ENCODE peak calls at places on chromosomes 16 and 17, in four cellular contexts. L is K562, K is HepG2, V is HCT116. Z is an unnamed sample.

GRCh38 chr16:60346256-60346655 is 1612.1 kb upstream of the GOT2 start:
- DNase-seq in K (no peak), V (no peak), L (no peak), Z (no peak)

GRCh38 chr16:23432176-23433128 is 20.5 kb downstream of the COG7 start:
- DNase-seq in L (no peak), K (peak; percentile 46), V (no peak), Z (no peak)

GRCh38 chr17:79082311-79083190 is 7.9 kb downstream of the ENGASE start:
- DNase-seq in K (peak; percentile 27), V (peak; percentile 22), L (peak; percentile 79), Z (no peak)

GRCh38 chr17:519450-520212 is 167.0 kb upstream of the RPH3AL start:
- DNase-seq in V (no peak), K (no peak), L (no peak), Z (no peak)

GRCh38 chr17:69485126-69485724 is 70.7 kb downstream of the MAP2K6 start:
- DNase-seq in L (no peak), V (no peak), K (no peak), Z (no peak)

GRCh38 chr16:15849209-15849981 is 7.4 kb downstream of the MYH11 start:
- DNase-seq in V (no peak), L (no peak), K (peak; percentile 30), Z (peak; percentile 27)

GRCh38 chr17:68777243-68777855 is 176.2 kb upstream of the FAM20A start:
- DNase-seq in L (peak; percentile 27), K (peak; percentile 88), V (peak; percentile 51), Z (peak; percentile 48)

GRCh38 chr17:1054656-1055055 is 57.7 kb downstream of the TIMM22 start:
- DNase-seq in L (no peak), K (no peak), V (no peak), Z (no peak)

DNA sequence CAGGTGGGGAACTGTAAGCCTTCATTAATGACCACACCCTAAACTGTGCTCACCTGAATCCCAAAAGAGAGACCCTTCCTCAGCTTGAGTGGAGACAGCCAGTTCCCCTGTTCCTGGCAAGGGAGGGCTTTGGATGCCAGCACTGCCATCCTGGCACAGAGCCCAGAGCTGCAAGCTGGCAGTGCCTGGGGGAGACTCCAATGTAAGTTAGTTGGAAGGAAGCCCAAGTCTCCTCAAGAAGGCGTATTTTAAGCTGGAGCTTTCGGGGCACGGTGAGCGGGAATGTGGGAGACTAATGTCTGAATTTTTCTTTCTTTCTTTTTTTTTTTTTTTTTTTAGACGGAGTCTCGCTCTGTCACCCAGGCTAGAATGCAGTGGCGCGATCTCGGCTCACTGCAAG is 4.7 kb downstream of the CDC42EP4 start:
- DNase-seq in L (no peak), K (no peak), V (no peak), Z (no peak)
- TF ChIP-seq TCF7L2 in L (no peak), K (no peak), V (no peak), Z (no peak)

DNA sequence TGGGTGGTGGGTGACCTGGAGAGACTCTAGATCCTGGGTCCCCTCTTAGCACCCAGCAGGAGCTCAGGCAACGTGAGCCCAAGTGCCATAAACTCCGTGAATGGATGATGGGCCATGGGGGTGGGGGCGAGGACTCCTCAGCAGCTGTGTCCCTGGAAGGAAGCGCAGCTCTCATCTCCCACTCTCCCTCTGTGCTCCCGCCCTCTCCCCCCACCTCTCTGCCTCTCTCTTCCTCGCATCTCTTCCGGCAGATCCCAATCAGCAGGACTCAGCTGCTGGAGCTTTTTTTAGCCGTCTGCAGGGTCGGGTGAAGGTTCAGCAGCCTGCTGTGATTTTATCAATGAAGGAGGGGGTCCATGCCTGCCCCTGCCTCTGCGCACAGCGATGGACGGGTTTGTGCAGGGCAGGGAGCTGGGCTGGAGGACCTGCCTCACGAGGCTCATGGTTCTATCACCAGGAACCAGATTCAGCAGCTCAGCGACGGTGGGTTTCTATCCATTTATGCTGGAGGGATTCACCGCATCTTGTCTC is 8.3 kb downstream of the CCR7 start:
- DNase-seq in L (peak; percentile 59), K (no peak), V (no peak), Z (no peak)
- TF ChIP-seq TCF7L2 in L (no peak), K (no peak), V (no peak), Z (no peak)

DNA sequence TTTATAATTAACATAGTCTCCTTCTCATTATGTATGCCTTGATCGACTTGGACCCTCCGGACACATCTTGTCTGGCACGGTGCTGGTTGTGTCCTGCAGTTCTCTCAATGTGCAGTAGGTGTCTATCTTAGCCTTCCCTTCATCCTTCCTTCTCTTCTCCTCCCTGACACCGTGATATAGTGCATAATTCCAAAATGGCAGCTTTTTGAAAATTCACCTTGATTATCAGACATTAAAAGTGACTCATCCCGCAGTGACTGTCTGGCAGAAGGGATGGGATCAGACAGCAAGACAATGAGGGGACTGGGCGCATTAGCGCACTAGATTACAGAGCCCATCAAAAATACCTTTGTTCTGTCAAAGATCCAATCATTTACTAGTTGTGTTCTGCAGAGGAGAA is 70.0 kb upstream of the PMFBP1 start:
- DNase-seq in L (peak; percentile 40), K (peak; percentile 52), V (peak; percentile 39), Z (peak; percentile 7)
- TF ChIP-seq TCF7L2 in L (no peak), K (no peak), V (no peak), Z (no peak)

GRCh38 chr17:53548252-53548651 is 274.5 kb upstream of the KIF2B start:
- DNase-seq in V (no peak), K (no peak), L (no peak), Z (no peak)

GRCh38 chr17:53538129-53538617 is 284.6 kb upstream of the KIF2B start:
- DNase-seq in V (no peak), K (no peak), L (no peak), Z (no peak)

DNA sequence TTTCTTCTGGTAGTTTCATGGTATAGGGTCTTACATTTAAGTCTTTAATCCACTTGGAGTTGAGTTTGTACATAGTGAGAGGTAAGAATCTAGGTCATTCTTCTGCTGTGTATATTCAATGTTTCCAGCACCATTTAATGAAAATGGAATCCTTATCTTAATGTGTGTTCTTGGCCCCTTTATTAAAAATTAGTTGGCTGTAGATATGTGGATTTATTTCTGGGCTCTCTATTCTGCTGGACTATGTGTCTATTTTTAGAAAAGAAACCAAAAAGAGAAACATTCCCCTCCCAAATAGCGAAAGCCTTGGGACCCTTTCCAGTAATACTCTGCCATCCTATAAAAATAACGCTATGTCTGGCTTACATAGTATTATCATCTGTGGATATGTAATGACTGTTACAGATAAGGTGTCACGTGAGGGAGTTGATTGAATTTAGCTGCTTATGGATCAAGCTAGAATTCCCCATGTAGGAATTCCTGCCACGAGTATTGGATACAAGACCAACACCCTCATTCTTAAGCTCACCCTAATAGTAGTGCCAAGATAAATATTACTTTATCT is 279.3 kb upstream of the KIF2B start:
- DNase-seq in V (no peak), L (no peak), K (no peak), Z (no peak)
- TF ChIP-seq TCF7L2 in V (no peak), L (no peak), K (no peak), Z (no peak)

GRCh38 chr16:69064789-69065313 is 40.6 kb upstream of the HAS3 start:
- DNase-seq in L (no peak), K (no peak), V (no peak), Z (no peak)

GRCh38 chr16:69069504-69069903 is 35.9 kb upstream of the HAS3 start:
- DNase-seq in K (no peak), V (no peak), L (no peak), Z (no peak)

DNA sequence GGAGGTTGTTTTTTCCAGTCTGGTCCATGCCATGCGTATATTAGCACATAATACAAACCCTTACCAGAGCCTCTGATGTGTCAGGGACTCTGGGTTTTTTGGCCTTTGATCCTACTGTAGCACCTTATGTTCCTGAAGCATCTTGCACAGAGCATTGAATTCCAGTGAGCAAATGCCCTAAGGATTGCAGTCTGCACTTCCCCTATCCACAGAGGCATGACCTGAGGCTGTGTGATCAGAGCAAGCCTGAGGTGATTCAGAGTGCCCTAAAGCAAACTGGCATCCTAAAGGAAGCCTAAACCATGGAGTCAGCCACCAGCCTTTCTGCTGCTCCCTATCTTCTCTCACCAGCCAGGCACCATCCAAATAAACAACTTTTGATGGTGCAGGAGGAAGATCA is 41.3 kb upstream of the HAS3 start:
- DNase-seq in V (peak; percentile 73), L (no peak), K (no peak), Z (peak; percentile 51)
- TF ChIP-seq TCF7L2 in V (no peak), L (no peak), K (no peak), Z (no peak)